ENCODE peak calls at places on chromosomes 11 and 22, in five cellular contexts. One of them, this sample, is unnamed.

GRCh38 chr11:27118371-27118770 is 77.8 kb downstream of the BBOX1 start:
- DNase-seq in stomach: no peak
- DNase-seq in left ventricle myocardium inferior: no peak
- DNase-seq in cardiac muscle cell: no peak
- DNase-seq in IMR-90: peak; percentile 6
- DNase-seq in this sample: peak; percentile 59

GRCh38 chr11:10597877-10598341 is 29.4 kb upstream of the LYVE1 start:
- DNase-seq in stomach: no peak
- DNase-seq in IMR-90: peak; percentile 41
- DNase-seq in left ventricle myocardium inferior: no peak
- DNase-seq in cardiac muscle cell: no peak
- DNase-seq in this sample: peak; percentile 51

GRCh38 chr11:122851366-122852011 is 13.2 kb downstream of the CRTAM start:
- DNase-seq in cardiac muscle cell: no peak
- DNase-seq in left ventricle myocardium inferior: no peak
- DNase-seq in IMR-90: no peak
- DNase-seq in stomach: no peak
- DNase-seq in this sample: no peak

GRCh38 chr11:10289765-10290420 is 4.1 kb downstream of the SBF2 start:
- DNase-seq in left ventricle myocardium inferior: no peak
- DNase-seq in stomach: no peak
- DNase-seq in IMR-90: no peak
- DNase-seq in cardiac muscle cell: no peak
- DNase-seq in this sample: no peak

GRCh38 chr22:23110190-23110921 is 31.4 kb downstream of the RSPH14 start:
- DNase-seq in cardiac muscle cell: no peak
- DNase-seq in stomach: no peak
- DNase-seq in IMR-90: no peak
- DNase-seq in left ventricle myocardium inferior: no peak
- DNase-seq in this sample: no peak

GRCh38 chr11:28535677-28536076 is 427.5 kb downstream of the METTL15 start:
- DNase-seq in IMR-90: no peak
- DNase-seq in cardiac muscle cell: no peak
- DNase-seq in left ventricle myocardium inferior: no peak
- DNase-seq in stomach: no peak
- DNase-seq in this sample: no peak

GRCh38 chr11:33259869-33260268 is 2.7 kb downstream of the HIPK3 start:
- DNase-seq in IMR-90: peak; percentile 5
- DNase-seq in stomach: no peak
- DNase-seq in left ventricle myocardium inferior: no peak
- DNase-seq in cardiac muscle cell: no peak
- DNase-seq in this sample: peak; percentile 39

GRCh38 chr11:12281571-12282478 is 95.5 kb upstream of the PARVA start:
- DNase-seq in left ventricle myocardium inferior: peak; percentile 83
- DNase-seq in IMR-90: peak; percentile 82
- DNase-seq in stomach: peak; percentile 89
- DNase-seq in cardiac muscle cell: peak; percentile 84
- DNase-seq in this sample: peak; percentile 92

GRCh38 chr11:106295974-106296373 is 218.5 kb downstream of the AASDHPPT start:
- DNase-seq in IMR-90: no peak
- DNase-seq in cardiac muscle cell: no peak
- DNase-seq in left ventricle myocardium inferior: no peak
- DNase-seq in stomach: no peak
- DNase-seq in this sample: no peak

GRCh38 chr11:34437224-34437879 is 1.4 kb upstream of the CAT start:
- DNase-seq in stomach: no peak
- DNase-seq in IMR-90: no peak
- DNase-seq in cardiac muscle cell: no peak
- DNase-seq in left ventricle myocardium inferior: no peak
- DNase-seq in this sample: no peak

GRCh38 chr11:119567667-119568582 is 145.0 kb upstream of the THY1 start:
- DNase-seq in stomach: no peak
- DNase-seq in cardiac muscle cell: peak; percentile 57
- DNase-seq in IMR-90: peak; percentile 85
- DNase-seq in left ventricle myocardium inferior: no peak
- DNase-seq in this sample: peak; percentile 93

GRCh38 chr11:72378704-72379383 is 55.5 kb downstream of the CLPB start:
- DNase-seq in IMR-90: peak; percentile 48
- DNase-seq in cardiac muscle cell: no peak
- DNase-seq in left ventricle myocardium inferior: peak; percentile 69
- DNase-seq in stomach: peak; percentile 28
- DNase-seq in this sample: no peak

GRCh38 chr11:110526323-110526722 is 96.6 kb downstream of the FDX1 start:
- DNase-seq in cardiac muscle cell: no peak
- DNase-seq in IMR-90: no peak
- DNase-seq in stomach: no peak
- DNase-seq in left ventricle myocardium inferior: no peak
- DNase-seq in this sample: no peak

GRCh38 chr11:2693271-2693833 is 6.4 kb downstream of the KCNQ1OT1 start:
- DNase-seq in cardiac muscle cell: no peak
- DNase-seq in left ventricle myocardium inferior: no peak
- DNase-seq in stomach: no peak
- DNase-seq in IMR-90: no peak
- DNase-seq in this sample: no peak

GRCh38 chr22:20205964-20206708 is 55.3 kb upstream of the CCDC188 start:
- DNase-seq in cardiac muscle cell: peak; percentile 49
- DNase-seq in stomach: peak; percentile 75
- DNase-seq in IMR-90: peak; percentile 63
- DNase-seq in left ventricle myocardium inferior: peak; percentile 67
- DNase-seq in this sample: no peak

GRCh38 chr22:28736296-28737155 is 5.1 kb downstream of the CHEK2 start:
- DNase-seq in left ventricle myocardium inferior: no peak
- DNase-seq in stomach: no peak
- DNase-seq in IMR-90: no peak
- DNase-seq in cardiac muscle cell: no peak
- DNase-seq in this sample: no peak

GRCh38 chr22:21074092-21074715 is 28.5 kb downstream of the LRRC74B start:
- DNase-seq in stomach: no peak
- DNase-seq in cardiac muscle cell: no peak
- DNase-seq in left ventricle myocardium inferior: no peak
- DNase-seq in IMR-90: peak; percentile 83
- DNase-seq in this sample: peak; percentile 47

GRCh38 chr11:120061036-120061760 is 76.7 kb downstream of the TRIM29 start:
- DNase-seq in left ventricle myocardium inferior: no peak
- DNase-seq in stomach: no peak
- DNase-seq in IMR-90: no peak
- DNase-seq in cardiac muscle cell: no peak
- DNase-seq in this sample: no peak

GRCh38 chr22:27686534-27686933 is 115.0 kb downstream of the MN1 start:
- DNase-seq in stomach: peak; percentile 87
- DNase-seq in cardiac muscle cell: peak; percentile 91
- DNase-seq in IMR-90: peak; percentile 85
- DNase-seq in left ventricle myocardium inferior: peak; percentile 82
- DNase-seq in this sample: peak; percentile 83

GRCh38 chr11:28835790-28836189 is 727.6 kb downstream of the METTL15 start:
- DNase-seq in stomach: no peak
- DNase-seq in cardiac muscle cell: no peak
- DNase-seq in IMR-90: peak; percentile 57
- DNase-seq in left ventricle myocardium inferior: no peak
- DNase-seq in this sample: peak; percentile 45

GRCh38 chr11:131808466-131808865 is 438.1 kb downstream of the NTM start:
- DNase-seq in IMR-90: no peak
- DNase-seq in left ventricle myocardium inferior: no peak
- DNase-seq in cardiac muscle cell: no peak
- DNase-seq in stomach: no peak
- DNase-seq in this sample: no peak

GRCh38 chr11:118267486-118267885 is 3.4 kb upstream of the MPZL2 start:
- DNase-seq in cardiac muscle cell: no peak
- DNase-seq in IMR-90: no peak
- DNase-seq in left ventricle myocardium inferior: no peak
- DNase-seq in stomach: no peak
- DNase-seq in this sample: no peak

GRCh38 chr11:120539681-120540369 is 28.3 kb downstream of the GRIK4 start:
- DNase-seq in cardiac muscle cell: no peak
- DNase-seq in stomach: no peak
- DNase-seq in IMR-90: peak; percentile 67
- DNase-seq in left ventricle myocardium inferior: no peak
- DNase-seq in this sample: no peak

GRCh38 chr11:103274025-103274424 is 164.8 kb downstream of the DYNC2H1 start:
- DNase-seq in left ventricle myocardium inferior: no peak
- DNase-seq in stomach: no peak
- DNase-seq in IMR-90: no peak
- DNase-seq in cardiac muscle cell: no peak
- DNase-seq in this sample: no peak

GRCh38 chr11:117425679-117426296 is 98.1 kb downstream of the CEP164 start:
- DNase-seq in left ventricle myocardium inferior: no peak
- DNase-seq in IMR-90: no peak
- DNase-seq in cardiac muscle cell: no peak
- DNase-seq in stomach: no peak
- DNase-seq in this sample: no peak

GRCh38 chr11:11000546-11001283 is 142.9 kb upstream of the ZBED5 start:
- DNase-seq in IMR-90: no peak
- DNase-seq in stomach: no peak
- DNase-seq in cardiac muscle cell: no peak
- DNase-seq in left ventricle myocardium inferior: no peak
- DNase-seq in this sample: no peak

GRCh38 chr11:86978756-86979608 is 23.8 kb upstream of the FZD4 start:
- DNase-seq in stomach: no peak
- DNase-seq in left ventricle myocardium inferior: no peak
- DNase-seq in IMR-90: peak; percentile 65
- DNase-seq in cardiac muscle cell: peak; percentile 41
- DNase-seq in this sample: peak; percentile 71

GRCh38 chr11:18013790-18014507 is 1.1 kb upstream of the SERGEF start:
- DNase-seq in cardiac muscle cell: peak; percentile 36
- DNase-seq in IMR-90: no peak
- DNase-seq in left ventricle myocardium inferior: no peak
- DNase-seq in stomach: no peak
- DNase-seq in this sample: no peak

GRCh38 chr11:21774212-21774611 is 418.7 kb upstream of the ANO5 start:
- DNase-seq in stomach: no peak
- DNase-seq in IMR-90: no peak
- DNase-seq in cardiac muscle cell: no peak
- DNase-seq in left ventricle myocardium inferior: peak; percentile 31
- DNase-seq in this sample: no peak

GRCh38 chr22:44645531-44645930 is 56.5 kb upstream of the PRR5 start:
- DNase-seq in stomach: no peak
- DNase-seq in IMR-90: no peak
- DNase-seq in left ventricle myocardium inferior: no peak
- DNase-seq in cardiac muscle cell: no peak
- DNase-seq in this sample: no peak

GRCh38 chr22:17198188-17199130 is 20.8 kb downstream of the ADA2 start:
- DNase-seq in stomach: no peak
- DNase-seq in IMR-90: no peak
- DNase-seq in cardiac muscle cell: peak; percentile 60
- DNase-seq in left ventricle myocardium inferior: peak; percentile 63
- DNase-seq in this sample: no peak

GRCh38 chr11:75276696-75277095 is 36.1 kb downstream of the TPBGL start:
- DNase-seq in cardiac muscle cell: no peak
- DNase-seq in IMR-90: no peak
- DNase-seq in left ventricle myocardium inferior: no peak
- DNase-seq in stomach: peak; percentile 9
- DNase-seq in this sample: no peak

GRCh38 chr11:23976776-23977380 is 520.0 kb upstream of the LUZP2 start:
- DNase-seq in cardiac muscle cell: no peak
- DNase-seq in IMR-90: peak; percentile 70
- DNase-seq in left ventricle myocardium inferior: no peak
- DNase-seq in stomach: no peak
- DNase-seq in this sample: peak; percentile 75

GRCh38 chr11:95831198-95831883 is 41.0 kb downstream of the CEP57 start:
- DNase-seq in stomach: no peak
- DNase-seq in left ventricle myocardium inferior: no peak
- DNase-seq in cardiac muscle cell: no peak
- DNase-seq in IMR-90: peak; percentile 96
- DNase-seq in this sample: peak; percentile 78

GRCh38 chr11:66851251-66851620 is 5.6 kb upstream of the LRFN4 start:
- DNase-seq in stomach: no peak
- DNase-seq in left ventricle myocardium inferior: no peak
- DNase-seq in cardiac muscle cell: no peak
- DNase-seq in IMR-90: no peak
- DNase-seq in this sample: no peak
- H3K4me1 ChIP-seq in stomach: peaks cover 9% of the 10 kb centered on the region
- H3K4me1 ChIP-seq in left ventricle myocardium inferior: peaks cover 10% of the 10 kb centered on the region
- H3K4me1 ChIP-seq in cardiac muscle cell: peaks cover 6% of the 10 kb centered on the region
- H3K4me1 ChIP-seq in IMR-90: peaks cover 4% of the 10 kb centered on the region
- H3K4me1 ChIP-seq in this sample: peaks cover 13% of the 10 kb centered on the region

GRCh38 chr11:91406009-91406408 is 818.6 kb upstream of the FAT3 start:
- DNase-seq in left ventricle myocardium inferior: no peak
- DNase-seq in cardiac muscle cell: peak; percentile 15
- DNase-seq in IMR-90: no peak
- DNase-seq in stomach: no peak
- DNase-seq in this sample: no peak

GRCh38 chr11:91407842-91408241 is 816.8 kb upstream of the FAT3 start:
- DNase-seq in IMR-90: no peak
- DNase-seq in cardiac muscle cell: no peak
- DNase-seq in stomach: no peak
- DNase-seq in left ventricle myocardium inferior: no peak
- DNase-seq in this sample: no peak

GRCh38 chr11:91404344-91404743 is 820.3 kb upstream of the FAT3 start:
- DNase-seq in left ventricle myocardium inferior: no peak
- DNase-seq in stomach: no peak
- DNase-seq in cardiac muscle cell: no peak
- DNase-seq in IMR-90: no peak
- DNase-seq in this sample: no peak
- H3K4me3 ChIP-seq in left ventricle myocardium inferior: no peak overlapping the region
- H3K4me3 ChIP-seq in stomach: no peak overlapping the region
- H3K4me3 ChIP-seq in cardiac muscle cell: no peak overlapping the region
- H3K4me3 ChIP-seq in IMR-90: no peak overlapping the region
- H3K4me3 ChIP-seq in this sample: no peak overlapping the region

DNA sequence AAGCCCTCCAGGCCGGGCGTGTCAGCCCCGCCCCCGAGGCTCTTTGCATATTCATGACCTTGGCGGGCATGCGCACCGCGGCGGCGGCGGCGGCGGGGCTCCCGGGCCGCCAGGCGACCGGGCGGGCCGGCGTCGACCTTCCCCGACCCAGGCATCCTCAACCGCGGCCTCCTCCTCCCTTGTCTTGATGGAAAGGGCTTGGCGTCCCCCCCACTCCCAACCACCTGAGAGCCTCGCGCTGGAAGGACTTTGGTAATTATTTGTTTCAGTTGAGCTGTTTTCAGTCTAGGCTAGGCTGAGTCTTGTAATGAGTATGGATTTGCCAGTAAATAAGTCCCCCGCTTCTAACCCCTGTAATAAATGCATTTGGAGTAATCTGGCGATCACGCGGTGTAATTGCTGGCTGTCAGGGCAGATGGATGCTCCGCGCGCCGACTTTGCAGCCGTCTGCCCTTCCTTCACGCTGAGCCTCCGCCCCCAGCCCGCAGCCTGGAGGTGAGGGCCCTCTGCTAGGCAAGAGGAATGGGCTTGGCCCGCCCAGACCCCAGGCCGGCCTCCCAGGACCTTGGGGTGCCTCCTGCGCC is 25.2 kb downstream of the FLRT1 start:
- DNase-seq in IMR-90: no peak
- DNase-seq in left ventricle myocardium inferior: peak; percentile 42
- DNase-seq in cardiac muscle cell: peak; percentile 83
- DNase-seq in stomach: peak; percentile 28
- DNase-seq in this sample: peak; percentile 69
- H3K27me3 ChIP-seq in IMR-90: peaks cover 4% of the 10 kb centered on the region
- H3K27me3 ChIP-seq in left ventricle myocardium inferior: peaks cover 29% of the 10 kb centered on the region
- H3K27me3 ChIP-seq in cardiac muscle cell: no peaks in the 10 kb centered on the region
- H3K27me3 ChIP-seq in stomach: peaks cover 50% of the 10 kb centered on the region
- H3K27me3 ChIP-seq in this sample: peaks cover 12% of the 10 kb centered on the region

DNA sequence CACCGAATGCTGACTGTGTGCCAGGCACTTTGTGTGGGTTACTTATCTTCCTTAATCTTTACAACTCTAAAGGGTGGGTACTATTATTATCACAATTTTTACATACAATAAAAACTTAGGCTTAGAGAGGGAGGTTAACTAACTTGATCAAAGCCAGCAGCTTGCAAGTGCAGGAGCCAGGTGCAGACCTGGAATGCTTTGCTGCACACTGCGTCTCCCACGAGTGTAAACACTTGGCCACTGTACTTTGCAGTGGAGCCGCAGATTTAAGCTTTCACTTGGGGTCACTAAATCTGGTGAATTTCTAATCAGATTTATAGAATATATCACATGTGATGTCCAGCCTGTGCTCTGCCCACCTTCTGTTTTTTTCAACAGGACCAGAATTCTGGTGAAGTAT is 36.7 kb downstream of the AMOTL1 start:
- DNase-seq in cardiac muscle cell: no peak
- DNase-seq in left ventricle myocardium inferior: no peak
- DNase-seq in IMR-90: no peak
- DNase-seq in stomach: no peak
- DNase-seq in this sample: no peak
- H3K4me1 ChIP-seq in cardiac muscle cell: no peaks in the 10 kb centered on the region
- H3K4me1 ChIP-seq in left ventricle myocardium inferior: peaks cover 58% of the 10 kb centered on the region
- H3K4me1 ChIP-seq in IMR-90: peaks cover 28% of the 10 kb centered on the region
- H3K4me1 ChIP-seq in stomach: peaks cover 16% of the 10 kb centered on the region
- H3K4me1 ChIP-seq in this sample: peaks cover 74% of the 10 kb centered on the region

This sample was measured in adipocyte.